ENCODE peak calls at places on chromosomes 2 and 18, in eight cellular contexts. I, L, A, O, U, P, E and G are unnamed samples.

GRCh38 chr2:21423854-21424253 is 300.1 kb downstream of the TDRD15 start:
- DNase-seq in P (no peak), A (no peak), I (no peak), O (no peak), E (no peak), U (peak; percentile 26), L (no peak), G (no peak)

GRCh38 chr18:21389283-21389682 is 147.3 kb downstream of the GREB1L start:
- DNase-seq in A (no peak), P (no peak), U (no peak), O (no peak), L (no peak), E (no peak), I (no peak), G (no peak)

GRCh38 chr18:9608298-9608697 is 6.1 kb downstream of the PPP4R1 start:
- DNase-seq in O (no peak), U (no peak), L (no peak), P (no peak), A (no peak), I (no peak), E (no peak), G (no peak)

GRCh38 chr2:40279479-40279878 is 172.4 kb downstream of the SLC8A1 start:
- DNase-seq in P (no peak), U (no peak), A (no peak), E (no peak), I (no peak), L (no peak), O (no peak), G (no peak)

GRCh38 chr18:69957071-69957620 is 9.5 kb upstream of the CD226 start:
- DNase-seq in P (no peak), I (no peak), L (no peak), E (no peak), A (no peak), U (no peak), O (no peak), G (no peak)

GRCh38 chr18:61308795-61309393 is 24.3 kb upstream of the CDH20 start:
- DNase-seq in U (no peak), L (no peak), P (no peak), A (no peak), E (no peak), I (no peak), O (no peak), G (no peak)

GRCh38 chr2:127901339-127902072 is 15.8 kb upstream of the AMMECR1L start:
- DNase-seq in U (peak; percentile 47), L (no peak), I (no peak), P (peak; percentile 96), A (no peak), O (no peak), E (peak; percentile 86), G (peak; percentile 95)

GRCh38 chr2:215711484-215712034 is 275.7 kb upstream of the FN1 start:
- DNase-seq in P (no peak), I (no peak), L (no peak), A (peak; percentile 77), E (no peak), O (no peak), U (peak; percentile 60), G (no peak)

GRCh38 chr2:45909677-45910191 is 258.3 kb downstream of the PRKCE start:
- DNase-seq in L (peak; percentile 76), E (no peak), O (no peak), U (no peak), P (peak; percentile 53), A (peak; percentile 34), I (no peak), G (no peak)

GRCh38 chr2:172540421-172540820 is 15.5 kb upstream of the PDK1 start:
- DNase-seq in O (no peak), E (no peak), A (no peak), L (no peak), P (no peak), I (no peak), U (peak; percentile 12), G (no peak)

GRCh38 chr2:162908567-162908966 is 70.0 kb upstream of the KCNH7 start:
- DNase-seq in I (no peak), L (no peak), A (no peak), P (no peak), E (no peak), O (no peak), U (no peak), G (no peak)

GRCh38 chr2:229089806-229090205 is 181.3 kb downstream of the PID1 start:
- DNase-seq in I (no peak), E (no peak), U (peak; percentile 43), L (no peak), P (no peak), A (no peak), O (no peak), G (no peak)

GRCh38 chr2:43057742-43058706 is 168.4 kb downstream of the ZFP36L2 start:
- DNase-seq in O (no peak), I (no peak), U (no peak), A (no peak), L (no peak), E (no peak), P (no peak), G (no peak)

GRCh38 chr2:74528600-74529356 is 728 bp downstream of the AUP1 start:
- DNase-seq in A (no peak), U (no peak), L (no peak), P (no peak), O (no peak), I (no peak), E (no peak), G (no peak)

GRCh38 chr18:34694611-34695165 is 15.4 kb upstream of the DTNA start:
- DNase-seq in O (no peak), E (no peak), L (no peak), P (no peak), I (no peak), A (no peak), U (peak; percentile 38), G (no peak)

GRCh38 chr18:2846638-2847340 is at the start of gene EMILIN2:
- DNase-seq in O (peak; percentile 55), P (peak; percentile 31), L (peak; percentile 28), A (no peak), U (peak; percentile 56), E (peak; percentile 68), I (no peak), G (peak; percentile 76)

GRCh38 chr2:239609583-239610310 is 208.9 kb upstream of the HDAC4 start:
- DNase-seq in E (no peak), A (no peak), L (no peak), O (no peak), I (no peak), U (no peak), P (no peak), G (no peak)

GRCh38 chr2:12293868-12294267 is 422.9 kb upstream of the TRIB2 start:
- DNase-seq in O (no peak), L (no peak), P (no peak), I (no peak), E (no peak), U (no peak), A (no peak), G (no peak)

GRCh38 chr2:236265675-236266074 is 1.5 kb upstream of the ASB18 start:
- DNase-seq in A (no peak), U (no peak), I (no peak), E (no peak), O (no peak), L (no peak), P (no peak), G (no peak)

GRCh38 chr2:169637620-169638019 is 53.5 kb downstream of the PPIG start:
- DNase-seq in A (no peak), E (no peak), P (no peak), U (peak; percentile 87), I (no peak), O (no peak), L (no peak), G (no peak)

GRCh38 chr18:79344208-79344581 is 51.5 kb upstream of the NFATC1 start:
- DNase-seq in U (no peak), L (no peak), P (no peak), I (no peak), O (no peak), E (no peak), A (no peak), G (no peak)
- H3K36me3 ChIP-seq in U (peaks cover 13% of the 10 kb centered on the region), L (peaks cover 38% of the 10 kb centered on the region), P (peaks cover 21% of the 10 kb centered on the region), I (peaks cover 54% of the 10 kb centered on the region), O (peaks cover 87% of the 10 kb centered on the region), E (peaks cover 40% of the 10 kb centered on the region), A (peaks cover 4% of the 10 kb centered on the region), G (no peaks in the 10 kb centered on the region)

GRCh38 chr2:159009940-159010339 is 41.5 kb downstream of the TANC1 start:
- DNase-seq in I (no peak), U (no peak), P (no peak), O (no peak), A (no peak), E (no peak), L (no peak), G (no peak)
- TF ChIP-seq CTCF in I (no peak), U (no peak), P (no peak), O (no peak), A (no peak), E (no peak), L (no peak), G (no peak)

GRCh38 chr2:224929512-224929911 is 112.8 kb downstream of the DOCK10 start:
- DNase-seq in P (no peak), I (no peak), A (no peak), L (no peak), U (no peak), O (no peak), E (no peak), G (no peak)
- H3K36me3 ChIP-seq in P (no peaks in the 10 kb centered on the region), I (peaks cover 11% of the 10 kb centered on the region), A (no peaks in the 10 kb centered on the region), L (no peaks in the 10 kb centered on the region), U (peaks cover 3% of the 10 kb centered on the region), O (no peaks in the 10 kb centered on the region), E (no peaks in the 10 kb centered on the region), G (no peaks in the 10 kb centered on the region)

DNA sequence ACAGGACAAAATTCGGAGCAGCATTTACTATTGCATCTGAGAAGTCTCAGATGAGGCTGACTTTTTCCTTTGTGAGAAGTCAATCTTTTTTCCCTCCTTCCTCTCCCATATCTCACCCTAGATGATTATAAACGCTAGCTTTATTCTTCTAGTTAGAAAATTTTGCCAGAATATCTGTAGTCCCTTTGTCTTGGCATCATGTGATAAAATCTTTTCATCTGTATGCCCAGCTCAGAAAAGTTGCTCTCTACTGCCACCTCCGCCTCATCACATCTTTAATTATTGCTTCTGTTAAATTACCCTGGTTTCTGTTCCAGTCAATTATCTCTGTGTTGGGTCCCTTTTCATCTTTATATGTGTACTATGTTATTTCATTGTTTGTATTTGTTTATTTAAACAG is 210.8 kb upstream of the SLC35G4 start:
- DNase-seq in I (no peak), L (no peak), P (no peak), A (no peak), O (no peak), E (no peak), U (peak; percentile 15), G (no peak)
- TF ChIP-seq CTCF in I (no peak), L (no peak), P (no peak), A (peak; percentile 11), O (no peak), E (no peak), U (peak; percentile 39), G (peak; percentile 17)